ENCODE peak calls at places on chromosomes 1 and 21, in four cellular contexts. L is aorta, C is fibroblast of lung, N is GM23248. G is an unnamed sample.

GRCh38 chr1:201676061-201676644 is 137.2 kb downstream of the NAV1 start:
- DNase-seq in L (peak; percentile 54), C (peak; percentile 60), N (peak; percentile 47), G (peak; percentile 71)

GRCh38 chr1:110292327-110292741 is 46.8 kb upstream of the RBM15 start:
- DNase-seq in L (no peak), N (peak; percentile 81), C (peak; percentile 25), G (no peak)

GRCh38 chr1:201501812-201502510 is 5.0 kb downstream of the CSRP1 start:
- DNase-seq in C (no peak), L (no peak), N (peak; percentile 1), G (no peak)

GRCh38 chr1:25503551-25504426 is 39.6 kb upstream of the LDLRAP1 start:
- DNase-seq in C (peak; percentile 9), L (peak; percentile 68), N (peak; percentile 34), G (peak; percentile 83)

GRCh38 chr1:9106286-9106685 is 22.6 kb downstream of the GPR157 start:
- DNase-seq in C (no peak), L (peak; percentile 35), N (no peak), G (peak; percentile 46)

GRCh38 chr1:169105434-169106094 is 926 bp upstream of the ATP1B1 start:
- DNase-seq in N (peak; percentile 52), C (peak; percentile 61), L (peak; percentile 72), G (peak; percentile 95)

GRCh38 chr21:44845418-44846200 is 27.7 kb upstream of the SUMO3 start:
- DNase-seq in L (peak; percentile 82), N (peak; percentile 80), C (peak; percentile 53), G (peak; percentile 77)

GRCh38 chr1:170668301-170668789 is 4.4 kb downstream of the PRRX1 start:
- DNase-seq in L (no peak), C (peak; percentile 39), N (peak; percentile 89), G (peak; percentile 64)

GRCh38 chr1:167362638-167363037 is 142.0 kb downstream of the POU2F1 start:
- DNase-seq in L (no peak), C (no peak), N (no peak), G (no peak)

GRCh38 chr1:223235091-223235490 is 92.0 kb upstream of the TLR5 start:
- DNase-seq in C (no peak), N (no peak), L (no peak), G (no peak)

GRCh38 chr1:90154711-90155110 is 159.8 kb downstream of the ZNF326 start:
- DNase-seq in L (no peak), C (no peak), N (no peak), G (no peak)

GRCh38 chr1:4553761-4554160 is 100.6 kb upstream of the AJAP1 start:
- DNase-seq in N (no peak), L (no peak), C (no peak), G (no peak)

GRCh38 chr21:16193758-16194606 is 464.2 kb downstream of the USP25 start:
- DNase-seq in C (peak; percentile 93), L (peak; percentile 71), N (peak; percentile 86), G (peak; percentile 77)

GRCh38 chr1:72357411-72357810 is 75.1 kb upstream of the NEGR1 start:
- DNase-seq in N (peak; percentile 77), C (peak; percentile 46), L (no peak), G (no peak)

GRCh38 chr1:53025034-53025777 is 36.8 kb upstream of the PODN start:
- DNase-seq in C (peak; percentile 76), L (peak; percentile 62), N (peak; percentile 88), G (peak; percentile 63)

GRCh38 chr1:164602480-164603093 is 43.6 kb downstream of the PBX1 start:
- DNase-seq in C (peak; percentile 86), N (peak; percentile 74), L (peak; percentile 56), G (peak; percentile 73)

GRCh38 chr21:42839271-42840231 is 39.8 kb downstream of the WDR4 start:
- DNase-seq in N (no peak), C (no peak), L (no peak), G (peak; percentile 46)

GRCh38 chr1:30378991-30379581 is 344.3 kb downstream of the MATN1 start:
- DNase-seq in C (peak; percentile 97), N (peak; percentile 88), L (no peak), G (no peak)

GRCh38 chr1:6872573-6873261 is 87.5 kb downstream of the CAMTA1 start:
- DNase-seq in N (no peak), L (no peak), C (peak; percentile 52), G (no peak)

GRCh38 chr1:108884968-108885367 is 8.2 kb downstream of the GPSM2 start:
- DNase-seq in N (no peak), C (no peak), L (no peak), G (no peak)

GRCh38 chr1:163141556-163141955 is 61.2 kb downstream of the RGS5 start:
- DNase-seq in C (no peak), L (no peak), N (no peak), G (no peak)

GRCh38 chr1:53562256-53562982 is 103.2 kb downstream of the DMRTB1 start:
- DNase-seq in N (no peak), L (peak; percentile 21), C (no peak), G (no peak)

GRCh38 chr1:230278871-230279582 is 147.1 kb downstream of the PGBD5 start:
- DNase-seq in N (no peak), C (no peak), L (no peak), G (no peak)

GRCh38 chr1:63665410-63665809 is 72.2 kb downstream of the PGM1 start:
- DNase-seq in C (no peak), L (no peak), N (no peak), G (no peak)

GRCh38 chr1:192462630-192463029 is 112.9 kb upstream of the RGS1 start:
- DNase-seq in C (no peak), N (no peak), L (no peak), G (no peak)

GRCh38 chr21:35377505-35378090 is 328.5 kb upstream of the RUNX1 start:
- DNase-seq in N (peak; percentile 15), L (no peak), C (peak; percentile 62), G (no peak)

GRCh38 chr1:172903581-172904220 is 147.0 kb downstream of the TNFSF18 start:
- DNase-seq in N (peak; percentile 48), C (peak; percentile 88), L (no peak), G (no peak)

GRCh38 chr21:42593815-42594157 is 59.6 kb upstream of the PDE9A start:
- DNase-seq in N (no peak), C (no peak), L (no peak), G (no peak)

GRCh38 chr1:182248721-182249120 is 142.9 kb downstream of the GLUL start:
- DNase-seq in N (no peak), L (no peak), C (no peak), G (no peak)

GRCh38 chr1:102550729-102551384 is 554.1 kb upstream of the OLFM3 start:
- DNase-seq in C (peak; percentile 8), L (no peak), N (peak; percentile 62), G (no peak)

GRCh38 chr1:53384796-53385195 is 56.9 kb upstream of the LRP8 start:
- DNase-seq in C (no peak), N (no peak), L (no peak), G (no peak)

GRCh38 chr1:228821252-228821651 is 86.0 kb downstream of the RHOU start:
- DNase-seq in L (no peak), N (no peak), C (no peak), G (no peak)

GRCh38 chr21:44489962-44490361 is 34.7 kb downstream of the LRRC3 start:
- DNase-seq in L (no peak), N (no peak), C (no peak), G (no peak)

GRCh38 chr1:199920635-199921034 is 106.9 kb upstream of the NR5A2 start:
- DNase-seq in L (no peak), C (no peak), N (no peak), G (no peak)

GRCh38 chr1:53371851-53372250 is 44.0 kb upstream of the LRP8 start:
- DNase-seq in L (peak; percentile 8), C (no peak), N (no peak), G (no peak)

GRCh38 chr1:109906160-109906838 is 4.3 kb upstream of the CSF1 start:
- DNase-seq in C (no peak), L (no peak), N (no peak), G (no peak)

GRCh38 chr21:46459024-46459355 is 299 bp downstream of the DIP2A start:
- DNase-seq in C (no peak), N (no peak), L (no peak), G (no peak)

GRCh38 chr21:46456750-46457149 is 1.9 kb upstream of the DIP2A start:
- DNase-seq in N (no peak), L (no peak), C (no peak), G (no peak)

GRCh38 chr21:46457801-46458314 is 833 bp upstream of the DIP2A start:
- DNase-seq in C (peak; percentile 55), N (peak; percentile 81), L (peak; percentile 70), G (peak; percentile 39)

GRCh38 chr21:46459356-46460112 is 843 bp downstream of the DIP2A start:
- DNase-seq in N (peak; percentile 83), C (peak; percentile 49), L (peak; percentile 74), G (peak; percentile 45)

DNA sequence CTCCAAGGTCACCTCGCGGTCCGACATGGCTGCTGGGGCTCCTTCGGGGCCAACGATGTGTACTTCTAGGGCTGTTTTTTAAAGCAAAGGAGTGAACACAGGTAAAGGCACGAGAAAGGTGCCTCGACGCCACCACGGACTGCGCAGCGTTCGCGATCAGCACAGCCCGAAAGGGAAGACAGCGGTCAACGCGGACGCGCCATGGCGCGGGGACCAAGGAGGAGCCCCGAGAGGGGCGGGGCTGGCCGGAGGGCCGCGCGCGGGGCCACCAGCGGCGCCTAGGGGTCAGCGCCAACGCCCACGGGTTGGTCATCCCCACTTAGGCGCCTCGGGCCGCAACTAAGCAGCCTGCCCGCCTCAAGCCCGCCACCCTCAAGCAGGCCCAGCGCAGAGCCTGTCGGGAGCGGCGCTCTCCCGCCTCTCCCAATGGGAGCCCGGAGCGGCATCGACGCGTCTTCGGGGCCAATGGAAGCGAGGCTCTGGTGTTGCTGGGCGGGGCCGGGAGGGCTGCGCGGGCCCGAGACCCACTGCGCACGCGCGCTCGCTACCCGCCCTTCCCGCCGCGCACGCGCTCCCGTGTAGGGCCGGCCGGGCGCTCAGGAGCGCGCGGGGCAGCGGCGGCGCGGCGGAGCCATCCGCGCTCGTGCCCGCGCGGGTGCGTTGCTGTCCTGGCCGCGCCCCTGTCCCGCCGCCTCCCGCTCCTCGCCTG is at the start of gene DIP2A:
- DNase-seq in N (peak; percentile 99), L (peak; percentile 98), C (peak; percentile 95), G (peak; percentile 97)
- H3K4me1 ChIP-seq in N (peaks cover 34% of the 10 kb centered on the region), L (no peaks in the 10 kb centered on the region), C (peaks cover 3% of the 10 kb centered on the region), G (peaks cover 51% of the 10 kb centered on the region)

GRCh38 chr1:39689635-39690034 is 1.6 kb downstream of the HPCAL4 start:
- DNase-seq in C (no peak), N (no peak), L (no peak), G (no peak)
- H3K27me3 ChIP-seq in C (peaks cover 60% of the 10 kb centered on the region), N (peaks cover 89% of the 10 kb centered on the region), L (no peaks in the 10 kb centered on the region), G (no peaks in the 10 kb centered on the region)

GRCh38 chr1:47024138-47024856 is 828 bp downstream of the CYP4X1 start:
- DNase-seq in N (no peak), C (no peak), L (no peak), G (no peak)
- H3K4me3 ChIP-seq in N (no peak overlapping the region), C (no peak overlapping the region), L (peak overlapping the region; percentile 71), G (peak overlapping the region; percentile 84)

DNA sequence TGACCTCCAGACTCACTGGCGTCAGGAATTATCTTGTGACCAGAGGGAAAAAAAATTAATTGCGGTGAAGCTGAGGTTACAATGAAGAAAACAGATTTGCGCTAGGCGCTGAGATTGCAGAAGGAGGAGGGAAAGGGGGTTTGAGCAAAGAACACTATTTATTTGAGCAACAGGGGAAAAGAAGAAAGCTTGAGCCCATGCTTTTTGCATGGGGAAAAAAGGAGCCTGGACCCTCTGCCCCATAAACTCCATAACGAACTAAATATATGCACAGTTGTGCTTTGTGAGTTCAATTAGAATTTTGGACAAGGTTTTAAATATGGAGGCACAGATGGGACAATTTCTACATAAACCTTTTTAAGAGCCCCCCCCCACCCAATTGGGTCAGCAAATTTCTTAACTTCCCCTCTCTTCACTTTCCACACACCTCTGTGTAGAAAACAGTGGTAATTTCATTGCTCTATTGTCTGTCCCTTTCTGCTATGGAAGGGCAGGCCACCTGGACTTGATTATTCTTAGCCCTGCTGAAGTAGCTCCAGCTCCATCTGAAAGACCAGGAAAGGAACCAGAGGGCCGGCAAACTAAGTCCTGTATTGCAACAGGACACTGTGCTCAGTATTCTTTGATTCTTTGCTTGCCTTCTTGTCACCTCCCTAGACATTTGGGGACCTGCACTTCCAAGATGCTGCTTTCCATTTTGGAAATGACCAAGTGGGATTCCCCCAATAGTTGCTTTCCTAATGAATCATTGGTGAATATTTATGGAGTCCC is 869 bp upstream of the ID3 start:
- DNase-seq in N (peak; percentile 78), C (peak; percentile 40), L (no peak), G (no peak)
- H3K4me1 ChIP-seq in N (peaks cover 76% of the 10 kb centered on the region), C (peaks cover 33% of the 10 kb centered on the region), L (peaks cover 5% of the 10 kb centered on the region), G (peaks cover 39% of the 10 kb centered on the region)

G was measured in psoas muscle.